ENCODE peak calls at places on chromosomes 5 and 9, in seven cellular contexts. O is thyroid gland; K is A549; L is thoracic aorta; Y is CD8-positive, alpha-beta T cell; F is left ventricle myocardium inferior; H is CD8-positive, alpha-beta memory T cell. A is an unnamed sample.

GRCh38 chr9:38243993-38244392 is 148.5 kb upstream of the ALDH1B1 start:
- DNase-seq in O (no peak), K (no peak), L (no peak), Y (no peak), F (no peak), H (no peak), A (no peak)

GRCh38 chr5:78611161-78611605 is 37.4 kb downstream of the LHFPL2 start:
- DNase-seq in O (no peak), K (no peak), L (no peak), Y (no peak), F (no peak), H (no peak), A (peak; percentile 16)

GRCh38 chr5:175709276-175709781 is 51.5 kb downstream of the HRH2 start:
- DNase-seq in O (no peak), K (no peak), L (no peak), Y (no peak), F (no peak), H (no peak), A (no peak)

GRCh38 chr5:90940227-90940995 is 381.8 kb downstream of the ADGRV1 start:
- DNase-seq in O (peak; percentile 73), K (no peak), L (no peak), Y (peak; percentile 11), F (no peak), H (peak; percentile 18), A (peak; percentile 27)

GRCh38 chr9:123482295-123482970 is 126.4 kb downstream of the CRB2 start:
- DNase-seq in O (no peak), K (no peak), L (no peak), Y (no peak), F (no peak), H (no peak), A (peak; percentile 48)

GRCh38 chr5:56698463-56699381 is 116.6 kb upstream of the MAP3K1 start:
- DNase-seq in O (peak; percentile 19), K (no peak), L (no peak), Y (no peak), F (no peak), H (no peak), A (no peak)

GRCh38 chr9:121360975-121361374 is 9.1 kb downstream of the STOM start:
- DNase-seq in O (no peak), K (no peak), L (no peak), Y (no peak), F (no peak), H (no peak), A (no peak)

GRCh38 chr5:62197697-62198096 is 108.3 kb upstream of the KIF2A start:
- DNase-seq in O (no peak), K (no peak), L (no peak), Y (no peak), F (no peak), H (no peak), A (no peak)

GRCh38 chr5:81393783-81394718 is at the start of gene ACOT12:
- DNase-seq in O (peak; percentile 24), K (no peak), L (no peak), Y (no peak), F (no peak), H (no peak), A (peak; percentile 18)

GRCh38 chr5:143226872-143227271 is 176.6 kb downstream of the NR3C1 start:
- DNase-seq in O (no peak), K (no peak), L (no peak), Y (no peak), F (no peak), H (no peak), A (no peak)

GRCh38 chr5:143225511-143225910 is 178.0 kb downstream of the NR3C1 start:
- DNase-seq in O (no peak), K (no peak), L (no peak), Y (no peak), F (no peak), H (no peak), A (no peak)

GRCh38 chr5:143228597-143229293 is 174.7 kb downstream of the NR3C1 start:
- DNase-seq in O (no peak), K (no peak), L (no peak), Y (no peak), F (no peak), H (no peak), A (no peak)

GRCh38 chr5:143226361-143226760 is 177.1 kb downstream of the NR3C1 start:
- DNase-seq in O (no peak), K (no peak), L (no peak), Y (no peak), F (no peak), H (no peak), A (no peak)

GRCh38 chr5:143227301-143227700 is 176.2 kb downstream of the NR3C1 start:
- DNase-seq in O (no peak), K (no peak), L (no peak), Y (no peak), F (no peak), H (no peak), A (no peak)
- H3K4me1 ChIP-seq in O (peaks cover 5% of the 10 kb centered on the region), K (peaks cover 6% of the 10 kb centered on the region), L (no peaks in the 10 kb centered on the region), Y (peaks cover 32% of the 10 kb centered on the region), F (peaks cover 30% of the 10 kb centered on the region), H (peaks cover 45% of the 10 kb centered on the region), A (no peaks in the 10 kb centered on the region)

GRCh38 chr9:135135927-135136311 is 48.5 kb downstream of the OLFM1 start:
- DNase-seq in O (no peak), K (no peak), L (no peak), Y (no peak), F (no peak), H (no peak), A (no peak)

GRCh38 chr9:135132008-135132407 is 44.5 kb downstream of the OLFM1 start:
- DNase-seq in O (no peak), K (no peak), L (no peak), Y (no peak), F (no peak), H (no peak), A (no peak)

GRCh38 chr9:135136481-135136880 is 49.0 kb downstream of the OLFM1 start:
- DNase-seq in O (no peak), K (no peak), L (no peak), Y (no peak), F (no peak), H (no peak), A (no peak)

GRCh38 chr9:135135171-135135926 is 47.9 kb downstream of the OLFM1 start:
- DNase-seq in O (no peak), K (no peak), L (no peak), Y (no peak), F (no peak), H (no peak), A (no peak)

DNA sequence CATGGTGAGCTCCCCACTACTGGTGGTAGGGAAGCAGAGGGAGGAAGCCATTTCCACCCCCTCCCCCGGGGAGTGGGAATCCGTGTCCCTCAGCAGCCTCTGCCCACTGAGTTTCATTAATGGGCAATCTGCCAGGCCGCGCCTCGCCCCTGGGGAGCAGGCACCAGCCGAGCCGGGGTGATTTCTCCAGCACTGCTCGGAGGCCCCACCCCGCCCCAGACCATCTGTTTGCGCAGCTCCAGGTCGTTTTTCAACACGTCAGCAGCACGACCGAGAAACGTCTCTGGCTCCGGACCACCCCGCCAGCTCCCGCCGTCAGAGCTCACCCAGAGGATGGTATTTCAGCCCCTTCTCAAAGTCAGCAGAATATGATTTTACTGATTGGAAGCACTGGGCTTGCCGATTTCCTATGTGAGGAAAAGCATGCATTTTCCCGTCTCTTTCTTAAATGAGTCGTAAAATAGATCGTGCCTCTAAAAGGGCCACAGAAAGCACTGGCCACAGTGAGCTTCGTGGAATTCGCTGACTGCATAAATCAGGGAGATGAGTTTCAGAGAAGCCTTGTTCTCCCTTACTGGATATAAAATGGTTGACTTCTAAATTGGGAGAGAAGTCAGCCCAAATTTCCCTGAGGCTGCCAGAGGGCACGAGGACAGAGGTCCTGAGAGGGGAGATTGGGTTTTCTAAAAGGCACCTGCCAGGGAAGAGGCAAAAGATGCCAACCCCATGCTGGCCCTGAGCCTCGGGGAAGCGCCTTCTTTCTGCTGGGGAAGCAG is 47.0 kb downstream of the OLFM1 start:
- DNase-seq in O (no peak), K (no peak), L (no peak), Y (no peak), F (no peak), H (no peak), A (no peak)
- H3K27ac ChIP-seq in O (no peak overlapping the region), K (peak overlapping the region; percentile 30), L (no peak overlapping the region), Y (no peak overlapping the region), F (no peak overlapping the region), H (no peak overlapping the region), A (no peak overlapping the region)

DNA sequence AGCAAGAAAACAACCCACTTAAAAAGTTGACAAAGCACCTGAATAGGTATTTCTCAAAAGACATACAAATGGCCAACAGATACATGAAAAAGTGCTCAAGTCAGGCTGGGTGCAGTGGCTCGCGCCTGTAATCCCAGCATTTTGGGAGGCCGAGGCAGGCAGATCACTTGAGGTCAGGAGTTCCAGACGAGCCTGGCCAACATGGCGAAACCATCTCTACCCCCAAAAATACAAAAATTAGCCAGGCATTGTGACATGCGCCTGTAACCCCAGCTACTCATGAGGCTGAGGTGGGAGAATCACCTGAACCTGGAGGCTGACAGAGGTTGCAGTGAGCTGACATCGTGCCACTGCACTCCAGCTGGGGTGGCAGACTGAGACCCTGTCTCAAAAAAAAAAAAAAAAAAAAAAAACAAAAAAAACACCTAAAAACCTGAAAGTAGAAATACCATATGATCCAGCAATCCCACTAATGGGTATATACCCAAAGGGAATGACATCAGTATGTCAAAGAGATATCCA is 101.7 kb downstream of the THBS4 start:
- DNase-seq in O (no peak), K (no peak), L (no peak), Y (no peak), F (no peak), H (no peak), A (no peak)
- H3K4me1 ChIP-seq in O (no peaks in the 10 kb centered on the region), K (no peaks in the 10 kb centered on the region), L (peaks cover 5% of the 10 kb centered on the region), Y (peaks cover 99% of the 10 kb centered on the region), F (peaks cover 23% of the 10 kb centered on the region), H (peaks cover 97% of the 10 kb centered on the region), A (peaks cover 6% of the 10 kb centered on the region)

GRCh38 chr5:40495172-40495699 is 184.5 kb upstream of the PTGER4 start:
- DNase-seq in O (no peak), K (no peak), L (no peak), Y (no peak), F (no peak), H (no peak), A (no peak)

GRCh38 chr5:40485021-40485998 is 194.4 kb upstream of the PTGER4 start:
- DNase-seq in O (no peak), K (no peak), L (no peak), Y (no peak), F (no peak), H (no peak), A (no peak)

GRCh38 chr5:40486437-40487270 is 193.1 kb upstream of the PTGER4 start:
- DNase-seq in O (no peak), K (no peak), L (no peak), Y (peak; percentile 22), F (no peak), H (peak; percentile 12), A (no peak)

GRCh38 chr5:40494631-40495030 is 185.1 kb upstream of the PTGER4 start:
- DNase-seq in O (no peak), K (no peak), L (no peak), Y (no peak), F (no peak), H (no peak), A (no peak)

DNA sequence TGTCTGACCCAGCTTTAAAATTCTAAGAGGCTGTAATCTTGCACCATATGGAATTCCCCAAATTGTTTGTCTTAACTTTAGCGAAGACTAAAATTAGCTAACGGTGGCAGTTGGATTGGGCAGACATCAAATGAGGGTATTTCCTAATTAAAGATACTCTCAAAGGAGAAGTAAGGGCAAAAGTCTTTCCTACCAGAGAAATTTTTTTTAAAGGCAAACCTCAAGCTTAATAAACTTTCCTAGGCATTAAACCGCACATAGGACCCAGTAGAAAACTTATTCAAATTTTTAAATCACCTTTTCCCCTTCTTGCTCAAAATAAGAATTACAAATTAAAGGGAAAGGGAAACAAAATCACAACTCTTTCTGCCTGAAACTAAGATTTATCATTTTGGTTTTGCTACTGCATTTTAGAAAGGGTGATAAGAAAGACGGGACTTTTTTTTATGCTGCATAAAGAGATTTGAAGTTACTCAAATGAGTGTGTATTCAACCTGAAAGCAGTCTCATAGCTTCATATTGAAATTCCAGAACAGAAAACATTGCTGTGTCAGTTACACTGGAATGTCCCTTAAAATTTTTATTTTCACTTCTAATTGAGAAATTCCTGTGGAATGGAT is 189.1 kb upstream of the PTGER4 start:
- DNase-seq in O (no peak), K (no peak), L (no peak), Y (no peak), F (no peak), H (no peak), A (no peak)
- H3K27ac ChIP-seq in O (no peak overlapping the region), K (no peak overlapping the region), L (no peak overlapping the region), Y (no peak overlapping the region), F (no peak overlapping the region), H (no peak overlapping the region), A (no peak overlapping the region)

A was measured in iPS DF 6.9.